ENCODE peak calls at places on chromosome 5, in seven cellular contexts. One of them, this sample, is unnamed.

GRCh38 chr5:76590027-76590426 is 33.2 kb downstream of the F2RL2 start:
- DNase-seq in K562: no peak
- DNase-seq in NT2/D1: no peak
- DNase-seq in H1: no peak
- DNase-seq in HCT116: no peak
- DNase-seq in HepG2: no peak
- DNase-seq in SK-N-SH: no peak
- DNase-seq in this sample: peak

GRCh38 chr5:144549580-144549979 is 378.9 kb downstream of the KCTD16 start:
- DNase-seq in K562: no peak
- DNase-seq in NT2/D1: no peak
- DNase-seq in H1: no peak
- DNase-seq in HCT116: no peak
- DNase-seq in HepG2: no peak
- DNase-seq in SK-N-SH: no peak
- DNase-seq in this sample: no peak

GRCh38 chr5:96816430-96816939 is 8.7 kb upstream of the ERAP1 start:
- DNase-seq in K562: no peak
- DNase-seq in NT2/D1: no peak
- DNase-seq in H1: no peak
- DNase-seq in HCT116: no peak
- DNase-seq in HepG2: no peak
- DNase-seq in SK-N-SH: no peak
- DNase-seq in this sample: peak

GRCh38 chr5:33801292-33801691 is 90.5 kb downstream of the ADAMTS12 start:
- DNase-seq in K562: no peak
- DNase-seq in NT2/D1: no peak
- DNase-seq in H1: no peak
- DNase-seq in HCT116: no peak
- DNase-seq in HepG2: no peak
- DNase-seq in SK-N-SH: no peak
- DNase-seq in this sample: no peak

GRCh38 chr5:93572101-93572772 is 8.8 kb downstream of the NR2F1-AS1 start:
- DNase-seq in K562: no peak
- DNase-seq in NT2/D1: no peak
- DNase-seq in H1: peak
- DNase-seq in HCT116: no peak
- DNase-seq in HepG2: no peak
- DNase-seq in SK-N-SH: no peak
- DNase-seq in this sample: no peak

GRCh38 chr5:35213608-35214007 is 16.7 kb downstream of the PRLR start:
- DNase-seq in K562: no peak
- DNase-seq in NT2/D1: no peak
- DNase-seq in H1: no peak
- DNase-seq in HCT116: no peak
- DNase-seq in HepG2: no peak
- DNase-seq in SK-N-SH: no peak
- DNase-seq in this sample: no peak

GRCh38 chr5:150578781-150579461 is 61.5 kb upstream of the SYNPO start:
- DNase-seq in K562: no peak
- DNase-seq in NT2/D1: no peak
- DNase-seq in H1: no peak
- DNase-seq in HCT116: no peak
- DNase-seq in HepG2: no peak
- DNase-seq in SK-N-SH: no peak
- DNase-seq in this sample: no peak

GRCh38 chr5:93611900-93612898 is 29.2 kb downstream of the NR2F1 start:
- DNase-seq in K562: peak
- DNase-seq in NT2/D1: no peak
- DNase-seq in H1: peak
- DNase-seq in HCT116: no peak
- DNase-seq in HepG2: no peak
- DNase-seq in SK-N-SH: peak
- DNase-seq in this sample: no peak

GRCh38 chr5:172789687-172790495 is 18.9 kb upstream of the DUSP1 start:
- DNase-seq in K562: no peak
- DNase-seq in NT2/D1: no peak
- DNase-seq in H1: no peak
- DNase-seq in HCT116: no peak
- DNase-seq in HepG2: no peak
- DNase-seq in SK-N-SH: no peak
- DNase-seq in this sample: no peak

DNA sequence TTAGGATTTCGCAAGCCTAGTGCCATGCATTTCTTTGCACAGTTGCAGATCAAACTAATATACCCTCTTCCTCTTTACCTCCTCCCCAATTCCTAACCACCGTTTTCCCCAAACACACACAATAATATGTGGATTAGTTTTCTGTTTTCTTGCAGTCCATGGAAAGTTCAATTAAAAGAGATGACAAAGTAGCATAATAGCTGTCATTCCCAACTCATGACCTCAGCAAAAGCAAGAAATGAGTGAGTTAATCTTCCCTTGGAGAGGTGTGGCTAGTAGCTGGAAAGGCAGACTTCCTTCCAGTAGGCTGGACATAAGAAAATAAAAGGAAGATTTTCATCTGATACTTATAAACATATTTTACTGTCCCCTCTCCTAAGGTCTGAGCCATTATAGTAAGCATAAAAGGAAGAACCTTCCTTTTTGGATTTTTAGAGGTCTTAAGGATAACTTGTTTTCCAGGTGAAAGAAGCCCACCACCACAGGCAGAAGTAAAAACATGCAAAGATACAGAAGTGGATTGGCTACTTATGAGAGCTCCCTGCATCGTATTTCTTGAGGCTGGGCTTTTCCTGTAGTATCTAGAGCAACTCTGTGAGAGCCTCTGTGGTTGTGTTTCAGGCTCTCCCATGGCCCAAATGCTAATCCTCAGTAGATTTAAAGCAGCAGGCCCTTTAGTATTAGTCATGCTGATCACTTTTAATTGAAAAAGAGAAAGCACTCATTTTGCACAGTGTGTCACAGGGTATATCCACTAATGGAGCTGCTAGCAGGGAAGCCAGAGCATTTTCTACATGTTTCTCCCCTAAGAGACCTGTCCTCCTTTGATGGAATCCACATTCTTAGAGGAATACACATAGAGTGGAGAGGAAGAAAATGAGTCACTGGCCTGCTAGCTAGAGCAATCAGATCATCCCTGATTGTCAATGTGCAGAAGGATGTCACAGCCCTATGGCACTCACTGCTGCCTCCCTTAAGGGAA is 348.8 kb downstream of the TMEM232 start:
- DNase-seq in K562: no peak
- DNase-seq in NT2/D1: no peak
- DNase-seq in H1: no peak
- DNase-seq in HCT116: no peak
- DNase-seq in HepG2: no peak
- DNase-seq in SK-N-SH: no peak
- DNase-seq in this sample: no peak
- TF ChIP-seq YY1 in K562: no peak
- TF ChIP-seq YY1 in NT2/D1: no peak
- TF ChIP-seq YY1 in H1: no peak
- TF ChIP-seq YY1 in HCT116: no peak
- TF ChIP-seq YY1 in HepG2: no peak
- TF ChIP-seq YY1 in SK-N-SH: no peak
- TF ChIP-seq YY1 in this sample: no peak

DNA sequence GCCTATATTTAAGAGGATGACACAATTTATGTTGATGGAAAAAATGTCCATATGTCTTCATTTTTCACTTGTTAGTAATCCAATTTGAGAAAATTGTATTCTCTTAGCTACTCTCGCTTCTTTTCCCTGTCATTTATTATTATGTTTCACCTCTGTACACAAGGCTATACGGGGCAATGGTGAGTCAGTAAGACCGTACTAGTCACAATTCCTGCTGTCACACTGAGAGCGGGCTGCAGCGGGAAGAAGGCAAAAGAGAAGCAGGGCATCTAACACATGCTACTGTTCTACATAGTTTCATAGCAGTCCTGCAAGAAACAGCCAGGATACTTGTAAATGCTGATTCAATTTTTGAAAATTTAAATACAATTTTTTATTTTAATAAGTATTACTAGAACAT is 23.3 kb upstream of the PRDM9 start:
- DNase-seq in K562: no peak
- DNase-seq in NT2/D1: no peak
- DNase-seq in H1: no peak
- DNase-seq in HCT116: no peak
- DNase-seq in HepG2: no peak
- DNase-seq in SK-N-SH: no peak
- DNase-seq in this sample: no peak
- TF ChIP-seq YY1 in K562: no peak
- TF ChIP-seq YY1 in NT2/D1: no peak
- TF ChIP-seq YY1 in H1: no peak
- TF ChIP-seq YY1 in HCT116: no peak
- TF ChIP-seq YY1 in HepG2: no peak
- TF ChIP-seq YY1 in SK-N-SH: no peak
- TF ChIP-seq YY1 in this sample: no peak

GRCh38 chr5:39073759-39074008 is 515 bp downstream of the RICTOR start:
- DNase-seq in K562: no peak
- DNase-seq in NT2/D1: no peak
- DNase-seq in H1: no peak
- DNase-seq in HCT116: no peak
- DNase-seq in HepG2: no peak
- DNase-seq in SK-N-SH: no peak
- DNase-seq in this sample: no peak

GRCh38 chr5:39074009-39074886 is at the start of gene RICTOR:
- DNase-seq in K562: peak
- DNase-seq in NT2/D1: no peak
- DNase-seq in H1: peak
- DNase-seq in HCT116: no peak
- DNase-seq in HepG2: peak
- DNase-seq in SK-N-SH: peak
- DNase-seq in this sample: peak

GRCh38 chr5:39076101-39076756 is 2.0 kb upstream of the RICTOR start:
- DNase-seq in K562: no peak
- DNase-seq in NT2/D1: no peak
- DNase-seq in H1: no peak
- DNase-seq in HCT116: no peak
- DNase-seq in HepG2: no peak
- DNase-seq in SK-N-SH: no peak
- DNase-seq in this sample: no peak

GRCh38 chr5:39076757-39077475 is 2.7 kb upstream of the RICTOR start:
- DNase-seq in K562: peak
- DNase-seq in NT2/D1: no peak
- DNase-seq in H1: no peak
- DNase-seq in HCT116: no peak
- DNase-seq in HepG2: no peak
- DNase-seq in SK-N-SH: no peak
- DNase-seq in this sample: peak

GRCh38 chr5:39072915-39073758 is 1.1 kb downstream of the RICTOR start:
- DNase-seq in K562: peak
- DNase-seq in NT2/D1: no peak
- DNase-seq in H1: peak
- DNase-seq in HCT116: no peak
- DNase-seq in HepG2: peak
- DNase-seq in SK-N-SH: peak
- DNase-seq in this sample: peak
- TF ChIP-seq YY1 in K562: no peak
- TF ChIP-seq YY1 in NT2/D1: no peak
- TF ChIP-seq YY1 in H1: no peak
- TF ChIP-seq YY1 in HCT116: no peak
- TF ChIP-seq YY1 in HepG2: no peak
- TF ChIP-seq YY1 in SK-N-SH: no peak
- TF ChIP-seq YY1 in this sample: no peak

GRCh38 chr5:72552041-72552557 is 44.9 kb upstream of the ZNF366 start:
- DNase-seq in K562: no peak
- DNase-seq in NT2/D1: no peak
- DNase-seq in H1: no peak
- DNase-seq in HCT116: no peak
- DNase-seq in HepG2: no peak
- DNase-seq in SK-N-SH: no peak
- DNase-seq in this sample: no peak
- TF ChIP-seq YY1 in K562: no peak
- TF ChIP-seq YY1 in NT2/D1: no peak
- TF ChIP-seq YY1 in H1: no peak
- TF ChIP-seq YY1 in HCT116: no peak
- TF ChIP-seq YY1 in HepG2: no peak
- TF ChIP-seq YY1 in SK-N-SH: no peak
- TF ChIP-seq YY1 in this sample: no peak

GRCh38 chr5:177366528-177367322 is 9.0 kb downstream of the RGS14 start:
- DNase-seq in K562: peak
- DNase-seq in NT2/D1: peak
- DNase-seq in H1: peak
- DNase-seq in HCT116: no peak
- DNase-seq in HepG2: peak
- DNase-seq in SK-N-SH: peak
- DNase-seq in this sample: no peak
- TF ChIP-seq YY1 in K562: no peak
- TF ChIP-seq YY1 in NT2/D1: no peak
- TF ChIP-seq YY1 in H1: no peak
- TF ChIP-seq YY1 in HCT116: no peak
- TF ChIP-seq YY1 in HepG2: peak
- TF ChIP-seq YY1 in SK-N-SH: no peak
- TF ChIP-seq YY1 in this sample: no peak